ENCODE peak calls at places on chromosomes 5 and 9, in four cellular contexts. K is IMR-90, H is lower leg skin, W is body of pancreas. T is an unnamed sample.

GRCh38 chr9:136437839-136438547 is 1.7 kb downstream of the INPP5E start:
- DNase-seq in K (peak), H (no peak), W (no peak), T (no peak)

GRCh38 chr9:126363250-126363649 is 36.6 kb downstream of the MVB12B start:
- DNase-seq in K (no peak), H (no peak), W (no peak), T (no peak)

GRCh38 chr9:134738869-134739659 is 97.5 kb downstream of the COL5A1 start:
- DNase-seq in K (peak), H (peak), W (peak), T (peak)

GRCh38 chr5:65481171-65481575 is 547 bp downstream of the ADAMTS6 start:
- DNase-seq in K (no peak), H (no peak), W (no peak), T (peak)

GRCh38 chr5:17238521-17239041 is 21.1 kb downstream of the BASP1 start:
- DNase-seq in K (peak), H (no peak), W (no peak), T (peak)

GRCh38 chr9:136303066-136303824 is 649 bp downstream of the CCDC187 start:
- DNase-seq in K (no peak), H (no peak), W (no peak), T (no peak)

GRCh38 chr5:25285116-25285515 is 640.3 kb upstream of the CDH10 start:
- DNase-seq in K (no peak), H (no peak), W (no peak), T (no peak)

GRCh38 chr9:38346811-38347735 is 45.4 kb upstream of the ALDH1B1 start:
- DNase-seq in K (no peak), H (no peak), W (peak), T (peak)

GRCh38 chr9:71115448-71115975 is 5.9 kb downstream of the TRPM3 start:
- DNase-seq in K (no peak), H (no peak), W (no peak), T (no peak)

GRCh38 chr5:127922603-127923002 is 161.0 kb upstream of the SLC12A2 start:
- DNase-seq in K (peak), H (no peak), W (no peak), T (no peak)

GRCh38 chr9:136944094-136944518 is 432 bp downstream of the FBXW5 start:
- DNase-seq in K (peak), H (no peak), W (no peak), T (peak)

GRCh38 chr9:69376651-69377050 is 51.6 kb downstream of the ENTREP1 start:
- DNase-seq in K (peak), H (no peak), W (no peak), T (peak)

GRCh38 chr9:120861935-120862334 is 15.1 kb downstream of the PHF19 start:
- DNase-seq in K (no peak), H (no peak), W (no peak), T (no peak)

GRCh38 chr5:35884125-35884788 is 27.6 kb downstream of the IL7R start:
- DNase-seq in K (peak), H (no peak), W (no peak), T (peak)

GRCh38 chr5:74625742-74626241 is 14.7 kb downstream of the ENC1 start:
- DNase-seq in K (no peak), H (no peak), W (no peak), T (peak)

GRCh38 chr9:76657265-76657664 is 107.0 kb upstream of the PCA3 start:
- DNase-seq in K (no peak), H (no peak), W (no peak), T (no peak)

GRCh38 chr9:76662476-76663281 is 101.6 kb upstream of the PCA3 start:
- DNase-seq in K (no peak), H (no peak), W (no peak), T (no peak)

GRCh38 chr9:76655121-76655531 is 109.1 kb upstream of the PCA3 start:
- DNase-seq in K (no peak), H (no peak), W (no peak), T (peak)

GRCh38 chr9:76655970-76656369 is 108.3 kb upstream of the PCA3 start:
- DNase-seq in K (no peak), H (no peak), W (no peak), T (peak)

DNA sequence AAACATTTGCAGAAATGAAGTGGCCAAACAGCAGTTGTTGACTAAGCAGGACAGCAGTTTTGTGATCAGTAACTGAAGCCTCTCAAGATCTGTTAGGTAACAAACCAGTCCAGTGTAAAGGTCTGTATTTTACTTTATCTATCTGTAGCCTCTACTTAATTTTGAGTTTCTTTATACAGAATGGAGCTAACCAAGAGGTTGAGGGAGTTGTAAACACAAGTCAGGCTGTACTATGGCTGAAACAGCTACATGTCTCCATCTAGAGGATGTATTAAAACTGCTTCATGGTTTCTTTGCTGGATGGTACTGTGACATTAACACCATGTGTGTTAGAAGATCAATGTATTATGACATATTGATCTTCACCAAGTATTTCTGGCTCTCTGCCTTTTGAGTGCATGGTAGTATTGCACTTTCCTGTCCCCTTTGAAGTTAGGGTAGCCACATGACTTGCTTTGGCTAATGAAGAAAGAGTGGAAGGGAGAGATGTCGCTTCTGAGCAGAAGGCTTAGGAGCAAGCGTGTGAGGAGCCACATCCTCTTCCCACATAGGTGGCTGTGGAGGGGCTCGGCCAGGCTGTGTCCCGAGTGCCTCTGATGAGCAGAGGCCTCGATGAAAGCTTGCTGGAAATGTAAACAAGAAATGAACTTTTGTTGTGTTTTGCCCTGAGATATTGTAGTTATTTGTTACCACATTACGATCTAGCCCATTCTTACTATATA is 105.6 kb upstream of the PCA3 start:
- DNase-seq in K (peak), H (no peak), W (no peak), T (peak)
- TF ChIP-seq CTCF in K (peak), H (no peak), W (peak), T (peak)

GRCh38 chr9:35617548-35617947 is 665 bp downstream of the CD72 start:
- DNase-seq in K (no peak), H (no peak), W (no peak), T (no peak)
- H3K4me3 ChIP-seq in K (no peak), H (no peak), W (no peak), T (no peak)

GRCh38 chr5:110013042-110013441 is 323.3 kb downstream of the MAN2A1 start:
- DNase-seq in K (no peak), H (no peak), W (no peak), T (no peak)
- TF ChIP-seq CTCF in K (no peak), H (no peak), W (no peak), T (no peak)

GRCh38 chr9:23830459-23830805 is 4.4 kb upstream of the ELAVL2 start:
- DNase-seq in K (no peak), H (no peak), W (no peak), T (no peak)
- H3K4me3 ChIP-seq in K (no peak), H (no peak), W (no peak), T (no peak)

GRCh38 chr5:178551059-178551458 is 39.1 kb downstream of the COL23A1 start:
- DNase-seq in K (peak), H (no peak), W (no peak), T (peak)
- TF ChIP-seq CTCF in K (peak), H (no peak), W (peak), T (peak)

GRCh38 chr9:1049641-1050040 is 516 bp upstream of the DMRT2 start:
- DNase-seq in K (no peak), H (no peak), W (no peak), T (no peak)
- H3K4me3 ChIP-seq in K (no peak), H (no peak), W (no peak), T (no peak)

GRCh38 chr5:66769839-66770617 is 173.8 kb downstream of the MAST4 start:
- DNase-seq in K (no peak), H (no peak), W (no peak), T (peak)
- TF ChIP-seq CTCF in K (no peak), H (no peak), W (no peak), T (peak)

GRCh38 chr9:106861585-106862114 is 1.3 kb upstream of the ZNF462 start:
- DNase-seq in K (no peak), H (no peak), W (no peak), T (no peak)
- H3K4me3 ChIP-seq in K (peak), H (peak), W (peak), T (peak)

GRCh38 chr5:77629553-77630245 is 8.8 kb downstream of the OTP start:
- DNase-seq in K (no peak), H (no peak), W (no peak), T (no peak)

GRCh38 chr5:77631166-77631582 is 7.3 kb downstream of the OTP start:
- DNase-seq in K (no peak), H (no peak), W (no peak), T (no peak)

GRCh38 chr5:77627869-77628674 is 10.4 kb downstream of the OTP start:
- DNase-seq in K (no peak), H (no peak), W (no peak), T (no peak)

GRCh38 chr5:77630246-77631165 is 8.0 kb downstream of the OTP start:
- DNase-seq in K (no peak), H (no peak), W (peak), T (no peak)

DNA sequence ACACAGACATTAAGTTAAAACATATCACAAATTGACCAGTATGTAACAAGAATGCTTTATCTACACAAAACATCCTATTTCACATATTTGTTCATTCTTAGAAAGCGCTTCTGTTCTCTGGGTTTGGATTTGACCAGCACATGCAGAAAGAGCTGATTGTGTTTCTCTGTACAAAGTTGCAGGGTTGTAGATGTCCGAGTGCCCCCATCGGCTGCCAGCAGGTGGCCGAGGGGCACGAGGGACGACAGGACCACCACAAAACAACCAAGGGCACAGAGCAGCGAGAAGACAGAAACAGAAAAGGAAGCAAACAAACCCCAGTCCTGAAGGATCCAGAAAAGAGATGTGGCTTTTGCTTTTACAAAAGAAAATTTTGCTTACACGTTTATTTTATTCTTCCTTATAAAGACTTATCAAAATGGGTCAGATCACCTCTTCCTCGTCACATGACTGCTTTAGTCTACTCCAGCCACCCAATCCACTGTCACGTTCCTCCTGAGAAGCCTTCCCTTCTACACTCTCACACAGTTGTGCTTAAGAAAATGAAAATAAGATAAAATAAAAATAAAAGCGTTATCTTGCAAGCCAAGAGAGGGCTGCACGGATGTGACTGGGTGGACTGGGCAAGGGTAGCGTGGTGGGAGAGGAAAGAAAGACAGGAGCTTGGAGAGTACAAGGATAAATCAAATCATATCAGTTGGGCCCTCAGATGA is 9.5 kb downstream of the OTP start:
- DNase-seq in K (no peak), H (no peak), W (no peak), T (no peak)
- TF ChIP-seq CTCF in K (no peak), H (no peak), W (no peak), T (no peak)

DNA sequence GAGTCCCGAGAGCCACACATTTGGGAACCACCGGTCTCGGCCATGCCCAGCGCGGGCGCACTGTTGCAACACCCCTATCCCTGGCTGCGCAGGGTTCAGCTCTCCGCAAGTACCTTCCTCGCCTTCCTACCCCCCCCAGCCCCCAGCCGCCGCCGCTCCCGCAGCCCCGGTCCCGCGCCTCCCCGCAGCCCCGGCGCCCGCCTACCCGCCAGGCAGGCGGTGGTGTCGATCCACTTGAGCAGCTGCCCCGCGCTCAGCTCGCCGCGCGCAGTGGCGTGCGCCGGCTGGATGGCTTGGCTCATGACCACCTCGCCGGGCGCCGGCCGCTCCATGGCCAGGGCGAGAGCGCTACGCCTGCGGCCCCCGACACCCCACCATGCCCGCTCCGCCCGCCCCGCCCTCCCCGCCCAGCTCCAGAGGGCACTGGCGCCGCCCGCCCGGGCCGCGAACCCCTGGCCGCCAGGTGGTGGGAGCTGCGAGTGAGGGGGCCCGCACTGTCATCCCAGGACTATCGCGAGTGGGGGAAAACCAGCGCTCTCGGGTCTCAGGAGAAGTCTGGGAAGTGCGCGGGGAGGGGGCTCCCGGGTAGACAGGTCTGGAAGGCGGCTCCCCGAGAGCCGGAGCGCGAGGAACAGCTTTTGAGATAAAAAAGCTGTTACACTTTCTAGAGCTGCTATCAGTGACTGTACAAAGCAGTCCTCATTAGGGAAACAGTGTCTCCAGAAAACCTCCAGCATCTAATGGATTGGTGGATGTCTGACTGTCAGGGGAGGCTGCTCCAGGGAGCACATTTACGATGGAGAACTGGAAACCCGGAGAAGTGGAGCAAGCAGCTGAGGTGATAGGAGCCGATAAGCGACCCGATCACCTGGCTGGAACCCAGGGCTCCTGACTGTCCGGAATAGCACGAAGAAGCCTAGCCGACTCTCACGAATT is at the start of gene ACOT12:
- DNase-seq in K (peak), H (no peak), W (no peak), T (peak)
- H3K4me3 ChIP-seq in K (peak), H (no peak), W (no peak), T (peak)

T was measured in choroid plexus epithelial cell.